ENCODE peak calls at places on chromosome 9, in four cellular contexts. One of them, this sample, is unnamed.

GRCh38 chr9:94164756-94165549 is 80.7 kb downstream of the PTPDC1 start:
- DNase-seq in NCI-H1930: no peak
- DNase-seq in stimulated activated CD8-positive, alpha-beta memory T cell treated with anti-CD3 and anti-CD28 coated beads, Interleukin-4, amount 100 ng/mL, for 48 hours: peak; percentile 21
- DNase-seq in substantia nigra: no peak
- DNase-seq in this sample: no peak

GRCh38 chr9:72441296-72442211 is 76.5 kb upstream of the ZFAND5 start:
- DNase-seq in NCI-H1930: no peak
- DNase-seq in stimulated activated CD8-positive, alpha-beta memory T cell treated with anti-CD3 and anti-CD28 coated beads, Interleukin-4, amount 100 ng/mL, for 48 hours: no peak
- DNase-seq in substantia nigra: no peak
- DNase-seq in this sample: no peak

GRCh38 chr9:69495331-69495730 is 170.3 kb downstream of the ENTREP1 start:
- DNase-seq in NCI-H1930: no peak
- DNase-seq in stimulated activated CD8-positive, alpha-beta memory T cell treated with anti-CD3 and anti-CD28 coated beads, Interleukin-4, amount 100 ng/mL, for 48 hours: no peak
- DNase-seq in substantia nigra: no peak
- DNase-seq in this sample: no peak

GRCh38 chr9:1071730-1072129 is 21.6 kb downstream of the DMRT2 start:
- DNase-seq in NCI-H1930: no peak
- DNase-seq in stimulated activated CD8-positive, alpha-beta memory T cell treated with anti-CD3 and anti-CD28 coated beads, Interleukin-4, amount 100 ng/mL, for 48 hours: no peak
- DNase-seq in substantia nigra: no peak
- DNase-seq in this sample: no peak

GRCh38 chr9:129876815-129877214 is 41.6 kb downstream of the USP20 start:
- DNase-seq in NCI-H1930: no peak
- DNase-seq in stimulated activated CD8-positive, alpha-beta memory T cell treated with anti-CD3 and anti-CD28 coated beads, Interleukin-4, amount 100 ng/mL, for 48 hours: no peak
- DNase-seq in substantia nigra: no peak
- DNase-seq in this sample: no peak

GRCh38 chr9:99169982-99170761 is 51.6 kb downstream of the ALG2 start:
- DNase-seq in NCI-H1930: peak; percentile 80
- DNase-seq in stimulated activated CD8-positive, alpha-beta memory T cell treated with anti-CD3 and anti-CD28 coated beads, Interleukin-4, amount 100 ng/mL, for 48 hours: no peak
- DNase-seq in substantia nigra: no peak
- DNase-seq in this sample: no peak

GRCh38 chr9:100269656-100270055 is 83.1 kb downstream of the TEX10 start:
- DNase-seq in NCI-H1930: no peak
- DNase-seq in stimulated activated CD8-positive, alpha-beta memory T cell treated with anti-CD3 and anti-CD28 coated beads, Interleukin-4, amount 100 ng/mL, for 48 hours: no peak
- DNase-seq in substantia nigra: no peak
- DNase-seq in this sample: no peak

GRCh38 chr9:33023661-33024060 is 1.4 kb upstream of the DNAJA1 start:
- DNase-seq in NCI-H1930: no peak
- DNase-seq in stimulated activated CD8-positive, alpha-beta memory T cell treated with anti-CD3 and anti-CD28 coated beads, Interleukin-4, amount 100 ng/mL, for 48 hours: no peak
- DNase-seq in substantia nigra: no peak
- DNase-seq in this sample: no peak

GRCh38 chr9:134136117-134136996 is 475 bp downstream of the WDR5 start:
- DNase-seq in NCI-H1930: no peak
- DNase-seq in stimulated activated CD8-positive, alpha-beta memory T cell treated with anti-CD3 and anti-CD28 coated beads, Interleukin-4, amount 100 ng/mL, for 48 hours: peak; percentile 39
- DNase-seq in substantia nigra: no peak
- DNase-seq in this sample: peak; percentile 23

GRCh38 chr9:91193658-91194391 is 167.9 kb downstream of the AUH start:
- DNase-seq in NCI-H1930: no peak
- DNase-seq in stimulated activated CD8-positive, alpha-beta memory T cell treated with anti-CD3 and anti-CD28 coated beads, Interleukin-4, amount 100 ng/mL, for 48 hours: peak; percentile 92
- DNase-seq in substantia nigra: no peak
- DNase-seq in this sample: peak; percentile 57

GRCh38 chr9:116737137-116737546 is 50.0 kb downstream of the TRIM32 start:
- DNase-seq in NCI-H1930: peak; percentile 81
- DNase-seq in stimulated activated CD8-positive, alpha-beta memory T cell treated with anti-CD3 and anti-CD28 coated beads, Interleukin-4, amount 100 ng/mL, for 48 hours: peak; percentile 85
- DNase-seq in substantia nigra: peak; percentile 58
- DNase-seq in this sample: peak; percentile 95

GRCh38 chr9:124735121-124735520 is 36.0 kb downstream of the NR6A1 start:
- DNase-seq in NCI-H1930: no peak
- DNase-seq in stimulated activated CD8-positive, alpha-beta memory T cell treated with anti-CD3 and anti-CD28 coated beads, Interleukin-4, amount 100 ng/mL, for 48 hours: no peak
- DNase-seq in substantia nigra: no peak
- DNase-seq in this sample: no peak

GRCh38 chr9:115923903-115924668 is 229.5 kb upstream of the PAPPA start:
- DNase-seq in NCI-H1930: no peak
- DNase-seq in stimulated activated CD8-positive, alpha-beta memory T cell treated with anti-CD3 and anti-CD28 coated beads, Interleukin-4, amount 100 ng/mL, for 48 hours: no peak
- DNase-seq in substantia nigra: no peak
- DNase-seq in this sample: no peak